ENCODE peak calls at places on chromosome 19, in four cellular contexts. I is psoas muscle, K is AG09319, F is Caco-2. A is an unnamed sample.

GRCh38 chr19:30148803-30149202 is 206.8 kb downstream of the URI1 start:
- DNase-seq in I (no peak), K (no peak), F (no peak), A (no peak)

GRCh38 chr19:2850256-2850925 is 9.1 kb downstream of the ZNF555 start:
- DNase-seq in I (no peak), K (no peak), F (no peak), A (no peak)

GRCh38 chr19:10474962-10475451 is 28.1 kb downstream of the KEAP1 start:
- DNase-seq in I (no peak), K (no peak), F (no peak), A (no peak)

GRCh38 chr19:47012620-47013019 is 7.0 kb upstream of the NPAS1 start:
- DNase-seq in I (no peak), K (no peak), F (no peak), A (no peak)

GRCh38 chr19:4971424-4971793 is 2.5 kb downstream of the KDM4B start:
- DNase-seq in I (no peak), K (no peak), F (no peak), A (peak; percentile 47)

GRCh38 chr19:3198901-3199700 is 13.4 kb downstream of the NCLN start:
- DNase-seq in I (no peak), K (no peak), F (no peak), A (no peak)

GRCh38 chr19:3175761-3176714 is 2.5 kb upstream of the S1PR4 start:
- DNase-seq in I (no peak), K (peak; percentile 47), F (no peak), A (no peak)

GRCh38 chr19:16862826-16863405 is 25.9 kb upstream of the F2RL3 start:
- DNase-seq in I (no peak), K (no peak), F (no peak), A (no peak)

GRCh38 chr19:38411041-38411712 is 8.3 kb downstream of the FAM98C start:
- DNase-seq in I (no peak), K (no peak), F (no peak), A (no peak)

GRCh38 chr19:1169921-1170885 is 3.9 kb downstream of the SBNO2 start:
- DNase-seq in I (peak; percentile 81), K (no peak), F (no peak), A (no peak)

GRCh38 chr19:9205506-9206113 is 13.8 kb downstream of the OR7D4 start:
- DNase-seq in I (peak; percentile 61), K (peak; percentile 27), F (peak; percentile 50), A (peak; percentile 63)

GRCh38 chr19:50465000-50465399 is 11.3 kb upstream of the EMC10 start:
- DNase-seq in I (no peak), K (no peak), F (no peak), A (no peak)

GRCh38 chr19:45245334-45245787 is at the start of gene EXOC3L2:
- DNase-seq in I (no peak), K (no peak), F (no peak), A (no peak)

GRCh38 chr19:55014714-55015113 is 23.4 kb downstream of the GP6 start:
- DNase-seq in I (no peak), K (no peak), F (no peak), A (no peak)

GRCh38 chr19:5913739-5914357 is at the start of gene CAPS:
- DNase-seq in I (peak; percentile 56), K (peak; percentile 45), F (no peak), A (peak; percentile 42)

GRCh38 chr19:13016628-13017305 is 21.5 kb downstream of the NFIX start:
- DNase-seq in I (no peak), K (no peak), F (no peak), A (no peak)

A was measured in tibial artery.